ENCODE peak calls at places on chromosome 17, in six cellular contexts. B, E, U, T, I and L are unnamed samples.

GRCh38 chr17:65362826-65363225 is 198.6 kb downstream of the AXIN2 start:
- DNase-seq in B (no peak), E (no peak), U (no peak), T (no peak), I (no peak), L (peak)

GRCh38 chr17:41800601-41801373 is 11.0 kb downstream of the P3H4 start:
- DNase-seq in B (peak), E (no peak), U (no peak), T (no peak), I (peak), L (no peak)

GRCh38 chr17:36610472-36610871 is 9.1 kb downstream of the MRM1 start:
- DNase-seq in B (no peak), E (no peak), U (no peak), T (no peak), I (no peak), L (no peak)

GRCh38 chr17:42514867-42515266 is 21.2 kb upstream of the NAGLU start:
- DNase-seq in B (no peak), E (no peak), U (no peak), T (no peak), I (no peak), L (no peak)

GRCh38 chr17:40735016-40735415 is 20.1 kb downstream of the KRT25 start:
- DNase-seq in B (no peak), E (no peak), U (no peak), T (no peak), I (no peak), L (no peak)

GRCh38 chr17:17565471-17566365 is 25.8 kb downstream of the PEMT start:
- DNase-seq in B (no peak), E (no peak), U (no peak), T (no peak), I (peak), L (no peak)

GRCh38 chr17:39939588-39940419 is 12.3 kb downstream of the LRRC3C start:
- DNase-seq in B (no peak), E (no peak), U (peak), T (no peak), I (peak), L (no peak)

GRCh38 chr17:7982666-7983065 is 19.7 kb upstream of the GUCY2D start:
- DNase-seq in B (no peak), E (no peak), U (no peak), T (no peak), I (peak), L (no peak)